ENCODE peak calls at places on chromosome 12, in seven cellular contexts. Q, C, A, R, I, G and K are unnamed samples.

GRCh38 chr12:108950991-108951739 is 69.7 kb downstream of the SVOP start:
- DNase-seq in Q (peak; percentile 77), C (peak; percentile 83), A (peak; percentile 70), R (peak; percentile 69), I (peak; percentile 59), G (peak; percentile 65), K (peak; percentile 49)

GRCh38 chr12:42893802-42894201 is 304.3 kb upstream of the PRICKLE1 start:
- DNase-seq in Q (no peak), C (no peak), A (no peak), R (no peak), I (no peak), G (no peak), K (no peak)

GRCh38 chr12:124737040-124737419 is 126.6 kb downstream of the SCARB1 start:
- DNase-seq in Q (peak; percentile 91), C (no peak), A (no peak), R (no peak), I (peak; percentile 40), G (no peak), K (no peak)

GRCh38 chr12:29241821-29242591 is 92.9 kb downstream of the FAR2 start:
- DNase-seq in Q (peak; percentile 54), C (peak; percentile 10), A (no peak), R (no peak), I (peak; percentile 96), G (no peak), K (no peak)

GRCh38 chr12:111099186-111099585 is 178.8 kb upstream of the MYL2 start:
- DNase-seq in Q (no peak), C (no peak), A (no peak), R (no peak), I (no peak), G (no peak), K (no peak)

GRCh38 chr12:3571323-3571722 is 80.3 kb downstream of the PRMT8 start:
- DNase-seq in Q (no peak), C (no peak), A (peak; percentile 5), R (no peak), I (no peak), G (no peak), K (no peak)

GRCh38 chr12:14275886-14276285 is 89.6 kb upstream of the ATF7IP start:
- DNase-seq in Q (no peak), C (no peak), A (no peak), R (no peak), I (no peak), G (no peak), K (no peak)

GRCh38 chr12:112750971-112751370 is 40.6 kb upstream of the RPH3A start:
- DNase-seq in Q (no peak), C (no peak), A (no peak), R (no peak), I (peak; percentile 2), G (no peak), K (no peak)

GRCh38 chr12:123801573-123802178 is 39.6 kb downstream of the DNAH10 start:
- DNase-seq in Q (peak; percentile 87), C (no peak), A (no peak), R (no peak), I (peak; percentile 57), G (no peak), K (no peak)

GRCh38 chr12:19978193-19978592 is 390.1 kb upstream of the PDE3A start:
- DNase-seq in Q (peak; percentile 54), C (no peak), A (no peak), R (no peak), I (peak; percentile 100), G (no peak), K (no peak)

GRCh38 chr12:31896514-31897039 is 62.6 kb upstream of the RESF1 start:
- DNase-seq in Q (no peak), C (peak; percentile 94), A (no peak), R (no peak), I (peak; percentile 6), G (peak; percentile 42), K (no peak)

GRCh38 chr12:29232086-29232485 is 83.0 kb downstream of the FAR2 start:
- DNase-seq in Q (no peak), C (no peak), A (no peak), R (no peak), I (no peak), G (no peak), K (no peak)

GRCh38 chr12:48988030-48988649 is 10.0 kb downstream of the WNT1 start:
- DNase-seq in Q (peak; percentile 93), C (peak; percentile 87), A (peak; percentile 67), R (peak; percentile 92), I (peak; percentile 45), G (peak; percentile 80), K (peak; percentile 66)

GRCh38 chr12:70178038-70178437 is 65.2 kb upstream of the CNOT2 start:
- DNase-seq in Q (no peak), C (no peak), A (no peak), R (no peak), I (peak; percentile 35), G (no peak), K (no peak)

GRCh38 chr12:76764856-76765255 is 941 bp downstream of the ZDHHC17 start:
- DNase-seq in Q (no peak), C (no peak), A (no peak), R (no peak), I (peak; percentile 20), G (no peak), K (no peak)

GRCh38 chr12:4118017-4118510 is 155.5 kb upstream of the CCND2 start:
- DNase-seq in Q (peak; percentile 5), C (no peak), A (no peak), R (no peak), I (peak; percentile 71), G (no peak), K (no peak)

GRCh38 chr12:130137141-130138018 is 24.9 kb upstream of the FZD10 start:
- DNase-seq in Q (no peak), C (no peak), A (no peak), R (no peak), I (no peak), G (no peak), K (no peak)

GRCh38 chr12:117101953-117102833 is 3.0 kb upstream of the TESC start:
- DNase-seq in Q (no peak), C (no peak), A (no peak), R (no peak), I (no peak), G (no peak), K (no peak)
- TF ChIP-seq CTCF in Q (no peak), C (no peak), A (no peak), R (no peak), I (no peak), G (no peak), K (no peak)

GRCh38 chr12:121783771-121784170 is 9.7 kb downstream of the RHOF start:
- DNase-seq in Q (no peak), C (no peak), A (no peak), R (no peak), I (peak; percentile 70), G (no peak), K (no peak)

GRCh38 chr12:121787063-121787774 is 6.3 kb downstream of the RHOF start:
- DNase-seq in Q (no peak), C (peak; percentile 72), A (no peak), R (no peak), I (no peak), G (no peak), K (no peak)

GRCh38 chr12:121784460-121784859 is 9.0 kb downstream of the RHOF start:
- DNase-seq in Q (peak; percentile 95), C (no peak), A (no peak), R (no peak), I (peak; percentile 96), G (no peak), K (no peak)

GRCh38 chr12:121788176-121788818 is 5.2 kb downstream of the RHOF start:
- DNase-seq in Q (no peak), C (peak; percentile 47), A (no peak), R (no peak), I (no peak), G (no peak), K (no peak)

DNA sequence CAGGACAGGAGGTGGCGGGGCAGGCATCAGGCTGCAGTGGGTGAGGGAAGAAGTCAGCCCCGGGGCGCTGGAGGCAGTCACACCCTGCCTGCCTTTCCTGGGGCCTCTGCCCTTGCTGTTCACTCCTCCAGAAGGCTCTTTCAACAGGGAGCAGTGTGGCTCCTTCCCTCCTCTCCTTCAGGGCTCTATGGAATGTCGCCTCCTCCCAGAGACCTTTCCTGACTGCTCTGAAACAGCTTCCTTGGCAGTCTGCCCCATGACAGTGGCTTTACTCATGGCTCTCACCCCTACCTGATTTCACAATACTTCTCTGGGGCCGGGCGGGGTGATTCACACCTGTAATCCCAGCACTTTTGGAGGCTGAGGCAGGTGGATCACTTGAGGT is 7.1 kb downstream of the RHOF start:
- DNase-seq in Q (peak; percentile 91), C (peak; percentile 66), A (peak; percentile 73), R (no peak), I (peak; percentile 94), G (no peak), K (no peak)
- TF ChIP-seq CTCF in Q (no peak), C (no peak), A (no peak), R (no peak), I (no peak), G (no peak), K (no peak)

DNA sequence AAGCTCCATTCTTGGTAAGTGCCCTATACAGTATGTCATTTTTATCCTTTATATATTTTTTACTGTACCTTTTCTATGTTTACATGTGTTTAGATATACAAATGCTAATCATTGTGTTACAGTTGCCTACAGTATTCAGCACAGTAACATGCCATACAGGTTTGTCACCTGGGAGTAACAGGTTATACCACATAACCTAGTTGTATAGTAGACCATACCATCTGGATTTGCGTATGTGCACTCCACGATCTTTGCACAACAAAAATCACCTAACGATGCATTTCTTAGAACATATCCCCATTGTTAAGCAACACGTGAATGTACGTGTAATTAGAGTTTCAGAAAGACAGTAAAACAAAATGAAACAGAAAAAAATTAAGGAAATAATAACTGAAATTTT is 11.9 kb upstream of the ANO2 start:
- DNase-seq in Q (no peak), C (no peak), A (no peak), R (no peak), I (no peak), G (no peak), K (no peak)
- TF ChIP-seq CTCF in Q (no peak), C (no peak), A (no peak), R (no peak), I (no peak), G (no peak), K (no peak)

GRCh38 chr12:121334513-121335343 is 17.5 kb downstream of the ANAPC5 start:
- DNase-seq in Q (peak; percentile 32), C (peak; percentile 8), A (no peak), R (peak; percentile 22), I (peak; percentile 82), G (peak; percentile 61), K (no peak)
- TF ChIP-seq CTCF in Q (peak; percentile 87), C (peak; percentile 86), A (peak; percentile 71), R (peak; percentile 87), I (peak; percentile 96), G (peak; percentile 84), K (peak; percentile 90)

GRCh38 chr12:80607361-80608135 is 99.9 kb upstream of the MYF6 start:
- DNase-seq in Q (no peak), C (no peak), A (no peak), R (no peak), I (no peak), G (no peak), K (no peak)
- TF ChIP-seq CTCF in Q (peak; percentile 20), C (no peak), A (peak; percentile 38), R (peak; percentile 31), I (peak; percentile 13), G (no peak), K (peak; percentile 44)

DNA sequence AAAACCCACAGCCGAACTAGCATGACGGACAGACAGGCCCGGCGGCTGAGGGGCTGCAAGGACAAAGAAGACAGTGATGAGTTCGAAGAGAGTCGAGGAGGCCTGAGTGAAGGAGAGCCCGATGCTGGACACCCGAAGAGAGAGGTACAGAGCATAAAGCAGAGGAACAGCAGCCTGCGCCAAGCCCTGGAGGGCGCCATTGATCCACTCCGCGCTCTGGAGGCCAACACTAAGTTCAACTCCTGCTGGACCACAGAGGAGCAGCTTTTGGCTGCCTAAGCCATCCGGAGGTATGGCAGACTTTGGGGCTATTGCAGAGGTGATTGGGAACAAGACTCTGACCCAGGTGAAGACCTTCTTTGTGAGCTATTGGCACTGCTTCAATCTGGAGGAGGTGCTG is 7.8 kb upstream of the PLXNC1 start:
- DNase-seq in Q (peak; percentile 82), C (peak; percentile 65), A (peak; percentile 54), R (peak; percentile 51), I (peak; percentile 30), G (peak; percentile 35), K (no peak)
- TF ChIP-seq CTCF in Q (peak; percentile 46), C (peak; percentile 61), A (peak; percentile 30), R (no peak), I (peak; percentile 43), G (peak; percentile 78), K (peak; percentile 54)